ENCODE peak calls at places on chromosomes 6 and 20, in four cellular contexts. C is SJCRH30, S is NT2/D1, Q is uterus. D is an unnamed sample. For H3K4me1, the result is how much of the 10 kb centered on the place peaks cover.

GRCh38 chr20:1887321-1887720 is 7.9 kb upstream of the SIRPA start:
- DNase-seq in Q (no peak), S (no peak), C (peak), D (no peak)

GRCh38 chr6:144144996-144145395 is 5.3 kb upstream of the STX11 start:
- DNase-seq in C (no peak), Q (no peak), S (no peak), D (no peak)

GRCh38 chr20:62316331-62317166 is 13.8 kb downstream of the ADRM1 start:
- DNase-seq in S (no peak), Q (no peak), C (no peak), D (no peak)

GRCh38 chr6:137878810-137879285 is 11.8 kb downstream of the TNFAIP3 start:
- DNase-seq in C (no peak), Q (no peak), S (no peak), D (no peak)

GRCh38 chr6:78062993-78063392 is 410.2 kb downstream of the MEI4 start:
- DNase-seq in S (no peak), C (no peak), Q (no peak), D (no peak)

GRCh38 chr20:38057351-38057972 is 23.9 kb downstream of the RPRD1B start:
- DNase-seq in Q (peak), S (peak), C (peak), D (peak)

GRCh38 chr6:43172127-43173007 is 1.3 kb downstream of the SRF start:
- DNase-seq in S (no peak), C (peak), Q (peak), D (peak)

GRCh38 chr6:3231213-3232016 is 4.0 kb upstream of the TUBB2B start:
- DNase-seq in C (peak), Q (peak), S (peak), D (peak)

GRCh38 chr20:14189794-14190402 is 147.5 kb downstream of the FLRT3 start:
- DNase-seq in Q (no peak), S (no peak), C (no peak), D (no peak)

GRCh38 chr6:165010556-165011535 is 298.6 kb downstream of the C6orf118 start:
- DNase-seq in C (no peak), S (no peak), Q (no peak), D (no peak)

GRCh38 chr20:63319164-63320040 is 26.4 kb downstream of the COL20A1 start:
- DNase-seq in C (no peak), S (no peak), Q (no peak), D (no peak)

GRCh38 chr6:110511401-110511800 is 35.0 kb upstream of the SLC22A16 start:
- DNase-seq in S (peak), Q (no peak), C (no peak), D (no peak)

GRCh38 chr6:150687508-150687907 is 87.8 kb downstream of the PLEKHG1 start:
- DNase-seq in S (no peak), C (no peak), Q (peak), D (no peak)

GRCh38 chr20:54856202-54856601 is 380.8 kb downstream of the DOK5 start:
- DNase-seq in C (no peak), S (no peak), Q (no peak), D (no peak)

GRCh38 chr6:90940812-90941481 is 354.1 kb upstream of the MAP3K7 start:
- DNase-seq in S (peak), C (peak), Q (no peak), D (no peak)

GRCh38 chr6:70549327-70549726 is 17.4 kb upstream of the SDHAF4 start:
- DNase-seq in Q (no peak), C (no peak), S (no peak), D (no peak)

GRCh38 chr6:153044295-153044694 is 41.8 kb upstream of the MTRF1L start:
- DNase-seq in S (no peak), Q (no peak), C (no peak), D (no peak)

GRCh38 chr20:21387528-21387927 is 9.8 kb downstream of the NKX2-4 start:
- DNase-seq in S (no peak), Q (no peak), C (no peak), D (no peak)

GRCh38 chr6:117351521-117351920 is 74.2 kb downstream of the ROS1 start:
- DNase-seq in C (no peak), Q (no peak), S (no peak), D (no peak)

GRCh38 chr20:58096880-58097813 is 131.3 kb downstream of the ANKRD60 start:
- DNase-seq in S (no peak), C (no peak), Q (no peak), D (no peak)

GRCh38 chr6:134175532-134176282 is 123.3 kb upstream of the SLC2A12 start:
- DNase-seq in Q (peak), S (no peak), C (peak), D (peak)

GRCh38 chr6:1593958-1594314 is 15.8 kb upstream of the FOXC1 start:
- DNase-seq in Q (no peak), C (no peak), S (no peak), D (no peak)

GRCh38 chr6:135181333-135182119 is 418 bp downstream of the MYB start:
- DNase-seq in Q (no peak), S (no peak), C (peak), D (peak)

GRCh38 chr6:166364480-166364879 is 18.3 kb downstream of the MPC1 start:
- DNase-seq in Q (no peak), S (no peak), C (no peak), D (no peak)

GRCh38 chr6:27129095-27129815 is 118.2 kb upstream of the PRSS16 start:
- DNase-seq in C (no peak), S (no peak), Q (no peak), D (no peak)

GRCh38 chr6:27128796-27129094 is 118.8 kb upstream of the PRSS16 start:
- DNase-seq in S (no peak), Q (no peak), C (no peak), D (no peak)

GRCh38 chr6:27126046-27126814 is 121.3 kb upstream of the PRSS16 start:
- DNase-seq in C (no peak), S (no peak), Q (no peak), D (no peak)

GRCh38 chr6:27127874-27128795 is 119.4 kb upstream of the PRSS16 start:
- DNase-seq in C (no peak), Q (no peak), S (no peak), D (no peak)

DNA sequence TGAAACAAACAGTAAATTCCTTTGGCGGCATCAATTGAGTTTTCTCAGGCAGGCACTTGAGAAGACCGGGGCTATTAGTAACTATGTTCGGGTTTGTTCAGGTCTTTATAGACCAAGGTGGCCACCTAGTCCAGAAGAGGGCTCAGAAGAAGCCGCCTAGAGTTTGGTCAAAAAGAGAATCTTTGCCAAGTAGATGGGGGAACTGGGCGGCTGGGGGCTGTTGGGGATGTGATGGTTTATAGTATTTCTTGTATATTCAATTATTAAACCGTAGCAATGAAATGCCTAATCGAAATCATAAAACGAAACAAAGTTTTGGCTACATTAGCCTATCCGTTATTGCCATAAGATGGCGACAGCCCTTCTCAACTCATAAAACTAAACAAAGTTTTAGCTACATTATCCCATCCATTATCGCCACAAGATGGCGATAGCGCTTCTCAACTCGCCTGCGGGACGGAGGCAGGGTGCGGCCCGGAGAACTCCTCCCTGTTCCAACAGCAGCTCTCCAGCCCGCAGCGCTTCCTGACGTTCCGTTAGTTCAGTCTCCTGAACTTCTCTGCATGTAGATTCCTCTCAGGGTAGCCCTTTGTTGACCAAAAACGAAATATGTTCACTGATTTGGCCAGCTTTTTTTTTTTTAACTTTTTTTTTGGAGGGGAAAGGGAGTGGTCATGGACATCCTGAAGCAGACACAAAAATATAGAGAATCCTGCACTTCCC is 120.5 kb upstream of the PRSS16 start:
- DNase-seq in S (no peak), C (peak), Q (peak), D (peak)
- H3K4me3 ChIP-seq in S (no peak), C (peak), Q (peak), D (peak)

DNA sequence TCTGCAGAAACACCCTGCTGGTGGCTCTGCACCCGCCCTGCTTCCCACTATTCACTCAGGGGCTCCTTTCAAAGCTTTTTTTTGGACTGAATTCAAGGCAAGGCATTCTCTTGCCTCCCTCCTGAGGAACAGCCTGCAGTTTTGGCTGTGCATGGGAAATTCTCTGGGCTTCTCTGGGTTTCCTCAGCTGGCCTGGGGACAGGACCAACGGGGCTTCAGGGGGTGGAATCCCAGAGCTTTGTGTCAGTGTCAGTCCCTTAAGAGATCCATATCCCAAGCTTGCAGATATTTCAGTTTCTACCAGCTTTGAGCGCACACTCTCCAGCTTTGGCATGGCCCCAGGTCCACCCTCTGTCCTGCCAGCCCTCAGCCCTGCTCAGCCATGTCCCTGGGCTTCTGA is 2.0 kb downstream of the SCRT2 start:
- DNase-seq in C (no peak), S (no peak), Q (no peak), D (no peak)
- H3K4me1 ChIP-seq in C (under half), S (under half), Q (under half), D (under half)

GRCh38 chr6:32949113-32949512 is 3.8 kb downstream of the HLA-DMA start:
- DNase-seq in C (no peak), S (no peak), Q (no peak), D (no peak)
- H3K4me3 ChIP-seq in C (no peak), S (no peak), Q (no peak), D (no peak)

GRCh38 chr6:111759836-111760785 is 113.1 kb downstream of the FYN start:
- DNase-seq in Q (peak), S (no peak), C (no peak), D (no peak)
- H3K4me1 ChIP-seq in Q (under half), S (under half), C (under half), D (under half)

GRCh38 chr6:6584310-6585002 is 4.1 kb upstream of the LY86 start:
- DNase-seq in C (no peak), Q (no peak), S (no peak), D (no peak)

GRCh38 chr6:6586167-6586566 is 2.4 kb upstream of the LY86 start:
- DNase-seq in S (no peak), Q (no peak), C (no peak), D (no peak)

GRCh38 chr6:6585003-6585311 is 3.6 kb upstream of the LY86 start:
- DNase-seq in Q (no peak), C (no peak), S (no peak), D (no peak)

GRCh38 chr6:6582111-6582510 is 6.4 kb upstream of the LY86 start:
- DNase-seq in S (no peak), C (no peak), Q (no peak), D (no peak)

GRCh38 chr6:6583836-6584235 is 4.7 kb upstream of the LY86 start:
- DNase-seq in C (no peak), Q (no peak), S (no peak), D (no peak)
- H3K4me3 ChIP-seq in C (no peak), Q (no peak), S (no peak), D (no peak)

GRCh38 chr20:34015401-34016335 is 22.0 kb downstream of the RALY start:
- DNase-seq in Q (no peak), C (no peak), S (no peak), D (no peak)
- H3K4me1 ChIP-seq in Q (under half), C (under half), S (under half), D (under half)

GRCh38 chr6:30450908-30451818 is 38.1 kb upstream of the HLA-E start:
- DNase-seq in S (no peak), C (peak), Q (no peak), D (peak)
- H3K4me3 ChIP-seq in S (no peak), C (no peak), Q (no peak), D (peak)

GRCh38 chr6:131949909-131950766 is 1.0 kb downstream of the CCN2 start:
- DNase-seq in C (peak), Q (peak), S (no peak), D (peak)

GRCh38 chr6:131948692-131949614 is 2.2 kb downstream of the CCN2 start:
- DNase-seq in S (no peak), Q (peak), C (peak), D (no peak)

GRCh38 chr6:131950767-131951575 is at the start of gene CCN2:
- DNase-seq in Q (peak), C (peak), S (peak), D (peak)

GRCh38 chr6:131948221-131948661 is 2.9 kb downstream of the CCN2 start:
- DNase-seq in Q (no peak), C (no peak), S (no peak), D (no peak)

DNA sequence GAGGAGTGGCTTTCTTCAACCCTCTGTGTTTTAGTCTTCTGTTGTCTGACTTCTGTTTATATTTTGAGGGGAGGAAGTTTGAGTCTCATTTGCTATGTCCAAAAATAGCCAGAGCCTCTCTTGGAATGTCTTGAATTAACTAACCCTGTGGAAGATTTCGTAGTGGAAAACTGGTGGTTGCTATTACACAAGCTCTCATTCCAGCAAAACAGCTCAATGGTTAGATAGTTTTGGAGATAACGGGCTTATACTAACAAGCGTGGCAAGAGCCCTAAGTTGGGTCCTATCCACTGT is 1.6 kb downstream of the CCN2 start:
- DNase-seq in S (no peak), C (no peak), Q (no peak), D (no peak)
- H3K4me1 ChIP-seq in S (under half), C (under half), Q (under half), D (under half)

DNA sequence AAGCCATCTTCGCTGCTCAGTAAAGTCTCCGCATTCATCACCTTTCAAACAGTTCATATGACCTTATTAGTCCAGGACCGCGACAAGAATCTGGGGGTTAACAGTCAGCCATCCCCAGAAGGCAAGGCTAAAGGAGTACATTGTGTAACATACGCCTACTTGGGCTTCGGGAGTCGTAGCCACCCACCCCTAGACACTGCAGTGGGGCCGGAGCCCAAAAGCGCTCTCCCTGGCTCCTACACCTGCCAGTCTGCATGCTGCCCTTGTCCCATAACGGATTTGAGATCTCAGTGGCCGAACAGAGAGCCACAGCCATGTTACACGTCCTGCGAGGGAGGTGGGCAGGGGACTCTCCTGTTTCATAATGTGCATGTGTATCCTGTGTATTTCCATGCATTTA is 1405.5 kb downstream of the GRIK2 start:
- DNase-seq in Q (no peak), S (no peak), C (no peak), D (no peak)
- H3K4me3 ChIP-seq in Q (no peak), S (no peak), C (no peak), D (no peak)